ENCODE peak calls at places on chromosomes 2 and 18, in four cellular contexts. K is HFF-Myc, T is pancreas, D is psoas muscle. F is an unnamed sample.

GRCh38 chr2:186589733-186590537 is at the start of gene ITGAV:
- DNase-seq in K (peak), D (peak), T (peak), F (peak)

GRCh38 chr18:11976882-11977281 is 4.4 kb upstream of the IMPA2 start:
- DNase-seq in D (no peak), T (no peak), K (no peak), F (no peak)

GRCh38 chr2:104788721-104789446 is 65.0 kb upstream of the POU3F3 start:
- DNase-seq in K (no peak), T (no peak), D (no peak), F (no peak)

GRCh38 chr2:102703748-102704147 is 58.1 kb upstream of the TMEM182 start:
- DNase-seq in K (no peak), T (no peak), D (no peak), F (no peak)

GRCh38 chr2:85888020-85888744 is 608 bp downstream of the ST3GAL5 start:
- DNase-seq in T (peak), D (peak), K (no peak), F (no peak)

GRCh38 chr2:88067598-88067997 is at the start of gene SMYD1:
- DNase-seq in K (no peak), T (no peak), D (peak), F (no peak)

GRCh38 chr2:102021776-102022175 is 30.0 kb downstream of the IL1R2 start:
- DNase-seq in D (no peak), T (no peak), K (no peak), F (peak)

GRCh38 chr2:1561259-1561658 is 148.0 kb downstream of the TPO start:
- DNase-seq in T (no peak), D (no peak), K (no peak), F (no peak)

GRCh38 chr2:204486855-204487254 is 58.4 kb upstream of the PARD3B start:
- DNase-seq in K (no peak), D (no peak), T (no peak), F (no peak)

GRCh38 chr2:195542067-195542466 is 115.0 kb upstream of the SLC39A10 start:
- DNase-seq in D (no peak), K (no peak), T (no peak), F (no peak)

GRCh38 chr2:54657664-54658083 is 65.8 kb upstream of the EML6 start:
- DNase-seq in K (no peak), D (peak), T (no peak), F (no peak)

GRCh38 chr2:135974036-135974435 is 11.4 kb downstream of the DARS1 start:
- DNase-seq in T (no peak), K (no peak), D (no peak), F (no peak)

GRCh38 chr18:9115984-9116383 is 13.5 kb downstream of the NDUFV2 start:
- DNase-seq in D (no peak), T (no peak), K (no peak), F (no peak)

GRCh38 chr2:148932536-148932935 is 57.5 kb downstream of the KIF5C start:
- DNase-seq in K (no peak), D (no peak), T (no peak), F (no peak)

GRCh38 chr2:45826889-45827635 is 175.6 kb downstream of the PRKCE start:
- DNase-seq in T (no peak), D (peak), K (peak), F (no peak)

GRCh38 chr2:144096531-144096930 is 423.4 kb downstream of the ZEB2 start:
- DNase-seq in D (no peak), T (no peak), K (no peak), F (no peak)

GRCh38 chr2:144102386-144102785 is 417.5 kb downstream of the ZEB2 start:
- DNase-seq in D (no peak), K (no peak), T (no peak), F (no peak)

GRCh38 chr2:144099340-144099739 is 420.6 kb downstream of the ZEB2 start:
- DNase-seq in T (no peak), D (no peak), K (no peak), F (no peak)

GRCh38 chr2:144097440-144098225 is 422.3 kb downstream of the ZEB2 start:
- DNase-seq in T (no peak), D (no peak), K (no peak), F (no peak)

DNA sequence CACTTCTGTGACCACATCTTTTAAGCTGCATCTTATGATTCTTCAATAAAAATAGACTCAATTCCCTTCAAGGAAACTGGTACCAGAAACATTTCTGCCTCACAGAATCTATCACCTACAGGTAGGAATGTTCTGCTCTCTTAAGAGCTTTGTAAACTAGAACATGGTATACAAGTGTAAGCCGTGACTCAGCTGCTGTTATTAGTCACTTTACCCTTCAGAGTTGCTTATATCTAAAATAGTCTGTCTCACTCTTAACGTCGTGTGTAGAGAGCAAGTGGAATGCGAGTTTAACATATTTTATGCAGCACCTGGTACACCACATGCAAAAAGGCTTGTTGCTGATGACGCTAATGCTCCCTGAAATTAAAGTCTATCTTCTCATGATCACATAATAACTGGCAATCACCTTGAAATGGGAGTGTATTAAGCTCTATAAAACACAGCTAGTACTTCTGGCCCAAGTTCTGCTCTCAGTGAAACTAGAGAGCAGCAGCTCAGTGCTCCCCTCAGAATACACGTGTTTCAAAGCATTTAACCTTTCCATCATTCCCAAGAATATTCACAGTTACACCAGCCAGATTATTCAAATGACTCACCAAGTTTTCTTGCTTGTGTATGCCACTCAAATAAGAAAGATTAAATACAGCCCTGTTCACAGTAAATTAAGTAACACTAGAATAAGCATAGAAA is 420.0 kb downstream of the ZEB2 start:
- DNase-seq in D (no peak), K (no peak), T (no peak), F (peak)
- TF ChIP-seq CTCF in D (peak), K (peak), T (no peak), F (peak)

GRCh38 chr2:28956415-28956826 is 24.7 kb upstream of the TOGARAM2 start:
- DNase-seq in D (no peak), K (no peak), T (no peak), F (no peak)
- H3K4me3 ChIP-seq in D (no peak), K (no peak), T (no peak), F (no peak)

GRCh38 chr2:232982926-232983668 is 30.0 kb downstream of the NGEF start:
- DNase-seq in T (no peak), D (no peak), K (no peak), F (no peak)
- TF ChIP-seq CTCF in T (no peak), D (no peak), K (no peak), F (no peak)

GRCh38 chr2:44805836-44806235 is 135.7 kb upstream of the SIX3 start:
- DNase-seq in D (no peak), T (no peak), K (no peak), F (no peak)

GRCh38 chr2:44804406-44805235 is 136.9 kb upstream of the SIX3 start:
- DNase-seq in D (no peak), K (no peak), T (no peak), F (no peak)

GRCh38 chr2:44803100-44803424 is 138.4 kb upstream of the SIX3 start:
- DNase-seq in D (no peak), T (no peak), K (no peak), F (no peak)

GRCh38 chr2:44807344-44808025 is 134.0 kb upstream of the SIX3 start:
- DNase-seq in D (no peak), T (no peak), K (no peak), F (no peak)

DNA sequence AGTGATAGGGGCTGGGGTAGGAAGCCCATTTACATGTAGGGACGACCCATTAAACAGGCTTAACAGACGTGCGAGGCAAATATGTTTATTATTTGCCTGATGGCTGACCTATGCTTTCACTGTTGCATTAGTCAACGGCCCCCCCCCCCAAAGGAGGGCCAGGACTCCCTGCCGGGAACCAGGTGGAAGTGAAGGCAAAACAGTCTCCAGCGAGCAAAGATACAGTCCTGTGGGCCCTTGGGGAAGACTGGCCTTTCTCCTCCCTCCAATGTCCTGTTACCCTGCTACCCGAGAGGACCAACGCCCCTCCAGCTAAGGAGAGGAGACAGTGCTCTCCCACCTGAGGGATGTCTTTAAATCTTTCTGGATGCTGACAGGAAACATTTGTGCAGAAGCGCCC is 136.1 kb upstream of the SIX3 start:
- DNase-seq in K (no peak), D (no peak), T (no peak), F (no peak)
- H3K4me3 ChIP-seq in K (no peak), D (no peak), T (no peak), F (no peak)

DNA sequence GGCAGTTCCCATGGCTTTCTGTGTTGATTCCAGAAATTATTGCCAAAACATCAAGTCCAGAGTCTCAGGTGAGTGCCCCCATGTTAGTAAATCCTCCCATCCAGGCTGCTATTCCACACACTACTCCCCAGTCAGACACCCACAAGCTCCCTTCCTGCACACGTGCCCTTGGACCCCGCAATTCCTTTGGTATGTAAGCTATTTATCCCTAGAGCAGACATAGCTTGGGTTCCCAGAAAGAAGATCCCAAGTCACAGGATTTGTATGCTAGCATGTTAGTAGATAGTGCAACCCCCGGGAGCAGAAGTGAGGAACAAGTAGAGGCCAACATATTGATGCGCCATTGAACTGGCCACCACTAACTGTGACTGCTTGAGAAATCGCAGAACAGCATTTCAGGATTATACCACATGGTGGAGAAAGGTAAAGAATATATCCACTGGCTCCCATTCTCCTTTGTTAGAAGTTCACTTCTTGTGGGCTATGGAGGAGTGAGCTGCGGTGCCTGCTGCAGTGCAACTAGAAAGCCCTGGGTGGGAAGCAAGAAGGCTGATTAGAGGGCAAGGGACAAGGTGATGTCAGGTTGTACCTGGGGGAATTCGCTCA is 137.5 kb upstream of the CHAC2 start:
- DNase-seq in D (no peak), K (no peak), T (no peak), F (no peak)
- TF ChIP-seq CTCF in D (no peak), K (no peak), T (no peak), F (no peak)